ENCODE peak calls at places on chromosomes 13 and 19, in six cellular contexts. X, E, Y, U, M and A are unnamed samples.

GRCh38 chr13:94967183-94968039 is 255.1 kb upstream of the SOX21 start:
- DNase-seq in Y (peak; percentile 62), X (no peak), E (no peak), U (peak; percentile 81), M (peak; percentile 11), A (peak; percentile 57)

GRCh38 chr19:48752511-48753365 is at the start of gene FUT1:
- DNase-seq in X (peak; percentile 72), U (peak; percentile 94), Y (peak; percentile 97), M (peak; percentile 39), E (no peak), A (no peak)

GRCh38 chr13:49958321-49958720 is 22.2 kb upstream of the SPRYD7 start:
- DNase-seq in E (peak; percentile 11), M (no peak), Y (no peak), U (no peak), X (no peak), A (no peak)

GRCh38 chr19:17385878-17386611 is 8.0 kb downstream of the CCDC194 start:
- DNase-seq in M (peak; percentile 57), Y (peak; percentile 89), U (peak; percentile 92), X (peak; percentile 68), E (peak; percentile 30), A (no peak)

GRCh38 chr19:43782311-43782660 is 1.5 kb upstream of the KCNN4 start:
- DNase-seq in E (no peak), U (no peak), Y (no peak), M (no peak), X (no peak), A (no peak)

GRCh38 chr19:28294395-28294794 is 918.6 kb downstream of the UQCRFS1 start:
- DNase-seq in Y (no peak), E (no peak), U (no peak), X (no peak), M (no peak), A (no peak)

GRCh38 chr19:39307233-39307821 is 11.1 kb downstream of the IFNL1 start:
- DNase-seq in E (no peak), X (no peak), M (peak; percentile 19), Y (peak; percentile 83), U (peak; percentile 89), A (no peak)

GRCh38 chr19:11152318-11153062 is 3.1 kb downstream of the SPC24 start:
- DNase-seq in X (no peak), M (peak; percentile 60), Y (no peak), E (peak; percentile 78), U (no peak), A (no peak)

GRCh38 chr19:10420444-10421239 is at the start of gene PDE4A:
- DNase-seq in U (peak; percentile 80), Y (peak; percentile 57), E (no peak), X (peak; percentile 54), M (peak; percentile 46), A (no peak)

GRCh38 chr19:37987356-37988332 is 80.6 kb downstream of the SIPA1L3 start:
- DNase-seq in M (no peak), X (peak; percentile 67), Y (peak; percentile 66), U (peak; percentile 86), E (no peak), A (no peak)

GRCh38 chr13:101415358-101416174 is 742 bp downstream of the NALCN start:
- DNase-seq in X (no peak), Y (no peak), E (no peak), M (no peak), U (peak; percentile 54), A (no peak)

GRCh38 chr13:39336207-39336606 is 266.8 kb downstream of the LHFPL6 start:
- DNase-seq in U (no peak), X (no peak), E (no peak), Y (no peak), M (no peak), A (no peak)

GRCh38 chr19:45507864-45508680 is 793 bp downstream of the VASP start:
- DNase-seq in X (peak; percentile 86), U (peak; percentile 80), Y (peak; percentile 88), M (peak; percentile 28), E (no peak), A (no peak)

GRCh38 chr13:23348270-23349126 is 85.0 kb downstream of the SACS start:
- DNase-seq in E (no peak), X (no peak), Y (no peak), U (no peak), M (no peak), A (no peak)

GRCh38 chr19:35828694-35829301 is 16.2 kb upstream of the PRODH2 start:
- DNase-seq in X (peak; percentile 91), Y (peak; percentile 82), U (peak; percentile 88), M (peak; percentile 60), E (peak; percentile 67), A (peak; percentile 86)

GRCh38 chr19:16628984-16629691 is 1.1 kb upstream of the MED26 start:
- DNase-seq in M (peak; percentile 71), U (no peak), X (no peak), Y (no peak), E (peak; percentile 72), A (no peak)

GRCh38 chr19:3176715-3177501 is 1.7 kb upstream of the S1PR4 start:
- DNase-seq in Y (peak; percentile 29), M (peak; percentile 34), U (no peak), E (peak; percentile 67), X (peak; percentile 63), A (no peak)

GRCh38 chr19:56252699-56253422 is 19.7 kb upstream of the EDDM13 start:
- DNase-seq in U (peak; percentile 98), X (peak; percentile 90), E (peak; percentile 65), Y (peak; percentile 95), M (peak; percentile 70), A (peak; percentile 69)

DNA sequence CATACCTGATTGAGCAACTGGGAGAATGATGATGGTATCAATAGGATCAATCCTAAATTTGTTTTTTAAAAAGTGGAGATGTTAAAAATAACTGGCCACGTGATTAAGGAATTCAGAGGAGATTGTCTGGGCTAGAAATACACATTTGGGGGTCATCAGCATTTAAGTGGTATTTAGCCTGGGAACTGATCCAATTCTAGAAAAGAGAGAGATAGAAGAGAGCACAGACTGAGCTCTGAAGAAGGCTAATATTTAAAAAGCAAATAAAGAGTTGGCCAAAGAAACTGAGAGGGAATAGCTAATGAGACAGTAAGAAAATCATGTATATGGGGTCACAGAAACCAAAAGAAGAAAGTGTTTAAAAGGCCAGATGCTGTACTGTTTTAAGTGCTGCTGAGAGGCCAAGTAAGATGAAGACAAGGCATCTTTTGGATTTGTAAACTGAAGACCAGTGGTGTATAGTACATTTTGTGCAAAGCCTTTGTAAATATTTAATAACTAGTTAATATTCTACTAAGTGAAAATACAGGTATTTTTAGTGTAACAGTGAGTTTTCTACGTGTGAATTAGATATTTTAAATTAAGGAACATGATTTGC is 40.2 kb downstream of the UBL3 start:
- DNase-seq in M (no peak), Y (no peak), E (peak; percentile 28), U (no peak), X (no peak), A (no peak)
- H3K4ac ChIP-seq in M (no peak overlapping the region), Y (no peak overlapping the region), E (no peak overlapping the region), U (no peak overlapping the region), X (no peak overlapping the region), A (no peak overlapping the region)

DNA sequence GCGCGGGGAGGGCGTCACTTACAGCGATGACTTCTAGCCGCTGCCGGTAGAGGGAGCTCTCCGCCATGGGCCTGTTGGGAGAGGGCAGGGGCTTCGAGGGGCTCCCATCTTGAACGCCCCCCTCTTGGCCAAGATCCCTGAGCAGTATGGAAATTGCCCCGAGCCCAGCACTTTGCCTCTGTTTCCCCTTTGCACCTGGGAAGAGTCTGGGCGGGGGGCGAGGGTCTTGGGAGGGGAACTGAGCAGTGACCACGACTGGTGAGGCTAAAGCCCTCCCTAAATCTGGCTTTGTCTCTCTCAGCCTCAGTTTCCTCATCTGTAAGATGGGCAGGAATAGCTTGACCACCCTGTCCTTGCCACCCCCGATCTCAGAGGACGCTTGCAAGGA is 2.8 kb downstream of the PALM3 start:
- DNase-seq in E (no peak), X (no peak), M (no peak), Y (peak; percentile 61), U (peak; percentile 93), A (peak; percentile 37)
- H4K91ac ChIP-seq in E (no peak overlapping the region), X (no peak overlapping the region), M (no peak overlapping the region), Y (no peak overlapping the region), U (no peak overlapping the region), A (no peak overlapping the region)

GRCh38 chr13:99686944-99687382 is 185.7 kb downstream of the TM9SF2 start:
- DNase-seq in U (peak; percentile 65), Y (peak; percentile 96), E (no peak), X (no peak), M (no peak), A (no peak)

GRCh38 chr13:99689955-99690354 is 188.7 kb downstream of the TM9SF2 start:
- DNase-seq in Y (peak; percentile 61), E (no peak), X (no peak), M (no peak), U (no peak), A (no peak)

GRCh38 chr13:99687728-99688397 is 186.6 kb downstream of the TM9SF2 start:
- DNase-seq in Y (peak; percentile 79), M (no peak), X (peak; percentile 16), E (no peak), U (no peak), A (peak; percentile 64)

GRCh38 chr13:99690426-99691189 is 189.3 kb downstream of the TM9SF2 start:
- DNase-seq in U (no peak), Y (no peak), E (no peak), X (peak; percentile 35), M (no peak), A (peak; percentile 47)

DNA sequence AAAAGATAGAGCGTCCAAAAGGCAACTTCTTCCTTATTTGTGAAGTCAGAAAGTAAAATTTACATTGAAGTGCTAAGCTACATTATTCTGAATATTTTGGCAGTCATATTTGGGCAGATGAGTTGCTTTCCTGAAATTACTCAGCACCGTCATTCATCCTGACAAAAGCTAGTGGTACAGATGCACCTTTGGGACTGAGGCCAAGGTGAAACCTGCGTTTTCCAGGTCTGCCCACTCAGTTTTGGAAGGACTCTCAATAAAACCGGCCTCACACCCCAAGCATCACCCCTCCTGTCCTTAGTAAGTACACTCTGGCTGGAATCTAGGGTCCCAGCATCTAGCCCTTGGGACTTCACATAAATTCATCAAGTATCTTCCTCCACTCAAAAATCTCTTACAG is 187.5 kb downstream of the TM9SF2 start:
- DNase-seq in X (no peak), U (no peak), Y (no peak), E (no peak), M (no peak), A (no peak)
- H3K4ac ChIP-seq in X (no peak overlapping the region), U (peak overlapping the region; percentile 5), Y (no peak overlapping the region), E (no peak overlapping the region), M (no peak overlapping the region), A (no peak overlapping the region)

GRCh38 chr19:13866463-13867046 is 10.4 kb upstream of the NANOS3 start:
- DNase-seq in U (no peak), M (no peak), Y (no peak), X (no peak), E (no peak), A (no peak)

GRCh38 chr19:13865578-13866462 is 11.1 kb upstream of the NANOS3 start:
- DNase-seq in M (no peak), U (no peak), Y (no peak), E (no peak), X (no peak), A (no peak)

GRCh38 chr19:13869324-13869723 is 7.6 kb upstream of the NANOS3 start:
- DNase-seq in M (no peak), Y (no peak), X (no peak), E (no peak), U (no peak), A (no peak)

GRCh38 chr19:13865243-13865577 is 11.7 kb upstream of the NANOS3 start:
- DNase-seq in U (no peak), X (no peak), M (no peak), E (no peak), Y (no peak), A (no peak)

DNA sequence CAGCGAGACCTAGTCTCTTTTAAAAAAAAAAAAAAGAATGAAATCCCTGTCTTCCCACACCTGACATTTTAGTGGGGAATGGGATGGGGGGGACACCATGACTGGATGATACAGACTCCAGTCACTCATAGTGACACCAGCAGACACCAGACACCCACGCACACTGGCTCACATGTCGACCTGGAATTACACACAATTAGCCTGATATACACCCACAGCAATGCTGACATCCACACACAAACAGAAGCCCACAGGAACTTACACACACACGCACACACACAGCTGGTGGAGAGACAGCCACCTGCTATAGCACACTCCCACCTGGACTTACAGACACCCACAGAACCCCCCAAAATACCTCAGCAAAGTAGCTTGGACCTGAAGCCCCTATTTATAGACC is 8.3 kb upstream of the NANOS3 start:
- DNase-seq in X (no peak), U (no peak), Y (no peak), M (no peak), E (no peak), A (no peak)
- H4K91ac ChIP-seq in X (no peak overlapping the region), U (no peak overlapping the region), Y (no peak overlapping the region), M (no peak overlapping the region), E (no peak overlapping the region), A (no peak overlapping the region)